ENCODE peak calls at places on chromosomes 2 and 18, in four cellular contexts. I, P, Q and M are unnamed samples.

GRCh38 chr2:8653485-8653884 is 28.4 kb upstream of the ID2 start:
- DNase-seq in Q (no peak), I (no peak), P (no peak), M (peak)

GRCh38 chr2:24915796-24916195 is 4.2 kb downstream of the ADCY3 start:
- DNase-seq in P (no peak), Q (no peak), I (peak), M (no peak)

GRCh38 chr2:136246086-136246669 is 128.2 kb upstream of the CXCR4 start:
- DNase-seq in Q (peak), I (peak), P (peak), M (peak)

GRCh38 chr2:42925742-42926437 is 133.5 kb upstream of the HAAO start:
- DNase-seq in I (no peak), Q (no peak), P (no peak), M (peak)

GRCh38 chr2:237663517-237663916 is 36.1 kb downstream of the LRRFIP1 start:
- DNase-seq in P (no peak), I (no peak), Q (no peak), M (no peak)

GRCh38 chr18:23257686-23258565 is 122.6 kb downstream of the CABLES1 start:
- DNase-seq in I (peak), P (no peak), Q (no peak), M (no peak)

GRCh38 chr2:236689981-236690380 is 120.4 kb downstream of the ACKR3 start:
- DNase-seq in Q (no peak), I (no peak), P (no peak), M (no peak)

GRCh38 chr2:237702439-237703397 is 75.3 kb downstream of the LRRFIP1 start:
- DNase-seq in Q (peak), P (no peak), I (peak), M (no peak)

GRCh38 chr2:51710222-51710621 is 678.3 kb upstream of the NRXN1 start:
- DNase-seq in Q (peak), P (peak), I (no peak), M (peak)

DNA sequence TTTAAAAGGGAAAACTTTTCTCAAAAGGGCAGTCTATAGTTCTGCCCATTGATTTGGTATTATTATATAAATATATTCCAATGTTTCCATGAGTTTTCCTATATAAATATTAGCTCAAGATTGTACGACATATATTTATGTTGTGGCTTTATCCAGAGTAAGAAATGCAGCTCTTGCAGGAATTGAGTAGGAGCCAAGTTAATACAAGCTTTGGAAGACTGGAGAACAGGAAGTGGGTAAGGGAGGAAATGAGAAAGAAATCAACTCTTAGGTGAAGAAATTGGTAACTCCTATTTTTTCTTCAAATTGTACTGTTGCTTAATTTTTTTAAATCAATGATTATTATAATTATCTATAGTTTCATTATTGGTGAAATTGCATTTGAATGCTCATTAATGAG is 105.4 kb upstream of the FAM117B start:
- DNase-seq in I (peak), P (no peak), Q (no peak), M (no peak)
- TF ChIP-seq USF2 in I (no peak), P (no peak), Q (no peak), M (no peak)

GRCh38 chr2:191645807-191646611 is 31.9 kb upstream of the NABP1 start:
- DNase-seq in I (no peak), P (no peak), Q (no peak), M (no peak)

GRCh38 chr2:191643425-191643824 is 34.5 kb upstream of the NABP1 start:
- DNase-seq in I (no peak), Q (no peak), P (no peak), M (no peak)

GRCh38 chr2:191649519-191649918 is 28.4 kb upstream of the NABP1 start:
- DNase-seq in I (no peak), P (no peak), Q (no peak), M (no peak)

GRCh38 chr2:191645032-191645431 is 32.9 kb upstream of the NABP1 start:
- DNase-seq in I (no peak), Q (no peak), P (no peak), M (no peak)

DNA sequence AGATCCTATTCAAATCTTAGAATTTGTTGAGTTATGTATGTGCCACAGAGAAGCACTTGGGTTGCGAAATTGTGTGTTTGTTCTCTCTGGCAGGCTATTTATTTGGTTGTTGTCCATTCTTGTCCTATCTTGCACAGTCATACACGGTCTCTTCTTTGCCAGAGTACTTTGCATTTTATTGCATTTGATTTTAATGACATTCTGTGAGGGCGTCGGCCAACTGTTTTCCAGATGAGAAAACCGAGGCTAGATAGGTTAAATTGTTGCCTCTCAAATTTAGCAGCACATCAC is 31.4 kb upstream of the NABP1 start:
- DNase-seq in I (no peak), Q (no peak), P (no peak), M (no peak)
- TF ChIP-seq USF2 in I (no peak), Q (no peak), P (no peak), M (no peak)

GRCh38 chr18:59268722-59269562 is 4.3 kb downstream of the RAX start:
- DNase-seq in P (peak), Q (peak), I (no peak), M (peak)
- TF ChIP-seq USF2 in P (no peak), Q (no peak), I (no peak), M (no peak)

DNA sequence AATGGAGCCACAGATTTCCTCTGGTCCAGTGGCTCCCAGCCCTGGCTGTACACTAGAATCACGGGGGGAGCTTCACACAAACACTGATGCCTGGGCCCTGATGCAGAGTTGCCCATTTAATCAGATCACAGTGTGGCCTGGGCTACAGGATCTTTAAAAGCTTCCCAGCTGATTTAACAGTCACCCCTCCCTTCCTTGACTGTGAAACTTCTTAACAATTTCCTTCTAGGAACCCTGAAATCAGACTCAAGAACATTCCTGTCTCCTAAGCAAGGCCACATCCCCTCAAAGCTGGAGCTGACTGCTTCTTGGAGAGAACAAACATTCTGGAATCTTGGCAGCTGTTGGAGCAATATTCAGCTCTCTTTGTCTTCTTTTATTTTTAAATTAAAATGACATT is 88.8 kb downstream of the ADD2 start:
- DNase-seq in I (no peak), Q (no peak), P (no peak), M (no peak)
- TF ChIP-seq USF2 in I (no peak), Q (no peak), P (no peak), M (no peak)

DNA sequence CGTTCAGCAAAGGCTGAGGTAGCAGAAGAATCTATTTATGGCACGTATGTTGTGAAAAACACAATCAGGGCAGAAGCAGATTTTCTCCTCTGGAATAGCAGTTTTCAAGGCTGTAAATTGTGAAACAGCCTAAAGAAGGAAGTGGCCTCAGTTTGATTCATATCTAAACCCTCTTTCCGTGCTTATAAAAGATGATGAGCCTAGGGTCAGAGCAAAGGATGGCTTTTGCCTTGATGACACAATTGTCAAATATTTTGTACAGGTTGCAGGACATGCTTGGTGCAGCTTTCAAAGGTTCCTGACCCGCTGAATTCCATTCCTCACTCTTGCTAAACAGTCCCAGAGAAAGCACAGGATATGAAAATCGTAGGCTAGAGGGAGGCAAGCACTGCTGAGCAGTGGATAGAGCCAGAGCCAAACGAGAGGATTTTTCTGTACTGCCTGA is 106.2 kb upstream of the DLX2 start:
- DNase-seq in P (no peak), I (peak), Q (no peak), M (no peak)
- TF ChIP-seq USF2 in P (no peak), I (no peak), Q (no peak), M (no peak)

GRCh38 chr18:59228361-59228760 is 8.4 kb downstream of the GRP start:
- DNase-seq in I (no peak), P (no peak), Q (no peak), M (no peak)
- TF ChIP-seq USF2 in I (no peak), P (no peak), Q (no peak), M (no peak)